ENCODE peak calls at places on chromosomes 16 and 17, in nine cellular contexts. A is RPMI7951; P is COR-L47; B is WTC11; R is activated CD4-positive, alpha-beta T cell treated with anti-CD3 and anti-CD28 coated beads, Interleukin-2, amount 50 U/mL, for 48 hours; H is foreskin melanocyte; C is mucosa of gallbladder; Z is NCI-H2081; Y is skeletal muscle cell. F is an unnamed sample.

GRCh38 chr16:67216612-67217490 is 10.1 kb upstream of the TMEM208 start:
- DNase-seq in A (no peak), P (no peak), B (no peak), R (no peak), H (no peak), C (peak), Z (no peak), Y (no peak), F (no peak)

GRCh38 chr16:86924537-86924936 is 346.2 kb downstream of the FOXL1 start:
- DNase-seq in A (peak), P (no peak), B (no peak), R (no peak), H (no peak), C (no peak), Z (no peak), Y (peak), F (no peak)

GRCh38 chr16:24778676-24779075 is 49.2 kb downstream of the TNRC6A start:
- DNase-seq in A (no peak), P (no peak), B (no peak), R (no peak), H (no peak), C (no peak), Z (no peak), Y (no peak), F (no peak)

GRCh38 chr17:81659038-81659437 is 2.7 kb upstream of the PDE6G start:
- DNase-seq in A (no peak), P (no peak), B (no peak), R (no peak), H (no peak), C (no peak), Z (no peak), Y (no peak), F (no peak)

GRCh38 chr17:72056727-72057290 is 64.0 kb upstream of the SOX9 start:
- DNase-seq in A (no peak), P (no peak), B (peak), R (no peak), H (no peak), C (no peak), Z (no peak), Y (no peak), F (no peak)

GRCh38 chr16:76265434-76266045 is 11.7 kb upstream of the CNTNAP4 start:
- DNase-seq in A (no peak), P (peak), B (peak), R (peak), H (peak), C (no peak), Z (no peak), Y (no peak), F (peak)

GRCh38 chr16:75570351-75571104 is 4.3 kb downstream of the GABARAPL2 start:
- DNase-seq in A (no peak), P (no peak), B (no peak), R (no peak), H (no peak), C (no peak), Z (no peak), Y (no peak), F (no peak)

GRCh38 chr17:43212641-43213490 is 1.2 kb downstream of the TMEM106A start:
- DNase-seq in A (peak), P (no peak), B (no peak), R (no peak), H (no peak), C (no peak), Z (no peak), Y (no peak), F (no peak)

GRCh38 chr16:56849690-56850680 is 15.0 kb upstream of the SLC12A3 start:
- DNase-seq in A (no peak), P (no peak), B (no peak), R (no peak), H (no peak), C (no peak), Z (no peak), Y (no peak), F (no peak)

F was measured in stimulated activated naive CD8-positive, alpha-beta T cell treated with anti-CD3 and anti-CD28 coated beads, Interleukin-15, amount 100 ng/mL, for 72 hours.